ENCODE peak calls at places on chromosomes 12 and 14, in ten cellular contexts. D is WERI-Rb-1, X is GM12878, S is tibial artery, A is tibial nerve, Y is left ventricle myocardium inferior, L is HCT116, U is heart left ventricle, K is mesendoderm, J is substantia nigra. G is an unnamed sample.

GRCh38 chr14:69356903-69357543 is 41.1 kb downstream of the ERH start:
- DNase-seq in A (no peak), L (no peak), K (no peak), Y (no peak), X (no peak), D (no peak), J (no peak), S (no peak), U (no peak), G (no peak)

GRCh38 chr14:68783408-68784297 is 9.2 kb downstream of the ZFP36L1 start:
- DNase-seq in D (no peak), J (no peak), S (peak; percentile 20), X (no peak), U (no peak), K (no peak), Y (no peak), L (no peak), A (no peak), G (no peak)

GRCh38 chr12:117105902-117106301 is 6.7 kb upstream of the TESC start:
- DNase-seq in S (no peak), X (peak; percentile 51), K (no peak), U (no peak), Y (no peak), D (no peak), A (no peak), L (peak; percentile 88), J (no peak), G (peak; percentile 53)

GRCh38 chr14:68386446-68386845 is 406.4 kb downstream of the ZFP36L1 start:
- DNase-seq in J (no peak), D (no peak), K (peak; percentile 70), A (no peak), X (no peak), L (no peak), S (no peak), Y (no peak), U (no peak), G (no peak)

GRCh38 chr14:68318788-68319187 is 474.1 kb downstream of the ZFP36L1 start:
- DNase-seq in U (no peak), L (no peak), K (no peak), D (no peak), S (no peak), J (no peak), A (no peak), Y (no peak), X (no peak), G (no peak)

GRCh38 chr12:58154359-58154758 is 213.0 kb downstream of the ATP23 start:
- DNase-seq in K (no peak), A (no peak), L (no peak), X (no peak), D (no peak), U (no peak), J (no peak), S (no peak), Y (no peak), G (no peak)

GRCh38 chr12:68250454-68250853 is 3.0 kb downstream of the IL22 start:
- DNase-seq in U (no peak), K (no peak), S (no peak), Y (no peak), L (no peak), D (no peak), X (no peak), J (no peak), A (no peak), G (no peak)

GRCh38 chr12:9332564-9332963 is 124.4 kb upstream of the PZP start:
- DNase-seq in A (no peak), S (no peak), U (no peak), K (no peak), D (no peak), J (no peak), Y (no peak), X (no peak), L (no peak), G (no peak)

GRCh38 chr12:12327802-12328201 is 22.2 kb downstream of the MANSC1 start:
- DNase-seq in D (no peak), L (peak; percentile 62), S (no peak), U (no peak), K (peak; percentile 87), Y (no peak), J (no peak), A (peak; percentile 62), X (peak; percentile 25), G (no peak)

GRCh38 chr14:52077261-52077984 is 8.6 kb upstream of the NID2 start:
- DNase-seq in Y (no peak), U (no peak), L (no peak), X (no peak), K (no peak), D (no peak), A (no peak), S (no peak), J (no peak), G (no peak)

GRCh38 chr12:21647179-21647578 is 10.5 kb downstream of the LDHB start:
- DNase-seq in L (no peak), Y (no peak), A (no peak), K (no peak), D (no peak), S (no peak), J (no peak), X (no peak), U (no peak), G (no peak)

GRCh38 chr12:21642707-21643389 is 14.8 kb downstream of the LDHB start:
- DNase-seq in Y (no peak), L (no peak), X (no peak), J (no peak), D (peak; percentile 45), K (peak; percentile 26), U (no peak), A (no peak), S (no peak), G (no peak)

GRCh38 chr12:21648378-21648777 is 9.3 kb downstream of the LDHB start:
- DNase-seq in U (no peak), X (no peak), L (no peak), K (no peak), Y (no peak), D (no peak), S (no peak), A (no peak), J (no peak), G (no peak)

GRCh38 chr12:21643758-21644157 is 13.9 kb downstream of the LDHB start:
- DNase-seq in D (no peak), U (no peak), Y (no peak), J (no peak), X (no peak), K (no peak), L (no peak), A (no peak), S (no peak), G (no peak)

DNA sequence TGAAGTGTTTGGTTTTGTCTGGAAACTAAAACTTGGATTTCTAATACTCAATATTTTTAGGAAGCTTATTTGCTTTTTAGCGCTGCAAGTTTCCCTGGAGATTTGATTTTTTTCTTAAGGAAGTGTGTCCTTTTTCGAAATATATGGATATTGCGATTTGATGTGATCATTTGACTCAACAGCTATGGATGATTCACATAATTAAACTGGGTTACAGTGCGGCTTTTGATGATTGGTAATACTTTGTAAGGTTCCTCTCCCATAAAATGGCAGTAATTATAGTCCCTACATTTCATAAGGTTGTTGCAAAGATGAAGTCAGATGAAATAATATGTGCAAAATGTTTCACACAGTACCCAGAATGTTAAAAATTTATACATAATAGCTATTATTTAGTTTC is 13.1 kb downstream of the LDHB start:
- DNase-seq in U (no peak), D (no peak), X (no peak), Y (no peak), A (no peak), L (no peak), K (no peak), J (no peak), S (no peak), G (no peak)
- H3K27ac ChIP-seq in U (peak overlapping the region; percentile 0), D (peak overlapping the region; percentile 30), X (no peak overlapping the region), Y (peak overlapping the region; percentile 75), A (no peak overlapping the region), L (no peak overlapping the region), K (no peak overlapping the region), J (no peak overlapping the region), S (no peak overlapping the region), G (no peak overlapping the region)

GRCh38 chr12:122437656-122438121 is 15.2 kb upstream of the CLIP1 start:
- DNase-seq in U (peak; percentile 11), K (no peak), D (no peak), A (no peak), S (peak; percentile 50), J (peak; percentile 46), X (no peak), L (no peak), Y (peak; percentile 51), G (no peak)
- H3K27ac ChIP-seq in U (no peak overlapping the region), K (no peak overlapping the region), D (no peak overlapping the region), A (no peak overlapping the region), S (peak overlapping the region; percentile 55), J (no peak overlapping the region), X (no peak overlapping the region), L (no peak overlapping the region), Y (no peak overlapping the region), G (no peak overlapping the region)

DNA sequence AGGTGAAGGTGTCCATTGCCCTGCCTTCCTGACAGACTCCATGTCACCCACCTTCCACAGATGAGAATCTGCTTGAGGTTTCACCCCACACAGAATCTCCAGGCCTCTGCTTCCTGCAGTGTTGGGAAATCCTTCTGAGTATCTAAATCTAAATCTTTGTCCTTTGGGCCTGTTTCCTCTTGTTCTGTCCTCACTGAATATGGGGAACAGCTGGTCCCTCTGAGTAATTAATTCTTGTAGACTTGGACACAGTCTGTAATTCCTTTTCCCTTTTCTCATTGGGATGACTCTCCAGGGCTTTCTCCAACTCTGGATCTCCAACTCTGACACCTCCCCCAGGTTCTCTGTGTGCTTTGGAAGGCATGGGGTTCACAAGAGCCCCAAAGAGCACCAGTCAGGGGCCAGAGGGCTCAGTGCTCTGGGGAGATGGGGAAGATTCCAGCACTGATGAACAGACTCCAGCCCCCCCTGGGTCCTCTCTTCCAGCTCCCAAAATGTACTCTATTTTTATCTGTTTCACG is 2.3 kb upstream of the ACVRL1 start:
- DNase-seq in X (no peak), U (peak; percentile 55), J (no peak), A (no peak), D (no peak), Y (no peak), S (peak; percentile 32), L (no peak), K (no peak), G (no peak)
- H3K27ac ChIP-seq in X (no peak overlapping the region), U (peak overlapping the region; percentile 93), J (no peak overlapping the region), A (peak overlapping the region; percentile 93), D (peak overlapping the region; percentile 37), Y (peak overlapping the region; percentile 94), S (peak overlapping the region; percentile 64), L (no peak overlapping the region), K (no peak overlapping the region), G (peak overlapping the region; percentile 64)

DNA sequence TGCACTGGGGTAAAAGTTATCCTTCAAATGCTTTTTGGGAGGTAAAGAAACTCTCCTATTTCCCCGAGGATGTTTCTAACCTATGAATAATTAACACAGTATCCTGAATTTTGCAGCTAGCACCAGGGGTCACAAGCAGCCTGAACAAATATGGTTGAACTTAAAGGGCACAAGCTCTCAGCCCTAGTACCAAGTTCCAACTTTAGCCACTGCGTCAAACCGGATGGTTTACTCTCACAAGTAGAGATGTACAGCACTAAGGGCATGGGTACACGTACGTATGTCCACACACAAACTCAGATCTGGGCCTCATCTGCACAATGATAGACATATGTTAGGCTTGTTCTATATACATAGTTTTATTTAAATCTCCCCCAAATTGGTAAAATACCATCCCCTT is 4.7 kb downstream of the CCDC88C start:
- DNase-seq in Y (no peak), X (no peak), U (no peak), J (no peak), L (no peak), K (no peak), D (no peak), S (no peak), A (no peak), G (no peak)
- H3K27ac ChIP-seq in Y (no peak overlapping the region), X (peak overlapping the region; percentile 38), U (no peak overlapping the region), J (no peak overlapping the region), L (no peak overlapping the region), K (no peak overlapping the region), D (peak overlapping the region; percentile 22), S (no peak overlapping the region), A (no peak overlapping the region), G (peak overlapping the region; percentile 38)

G was measured in CD8-positive, alpha-beta memory T cell.